ENCODE peak calls at places on chromosome 7, in six cellular contexts. C, M, J, W, L and X are unnamed samples.

GRCh38 chr7:1130021-1130990 is 29.7 kb downstream of the ZFAND2A start:
- DNase-seq in M (no peak), J (no peak), L (no peak), C (peak), W (no peak), X (no peak)

GRCh38 chr7:98107313-98107691 is 640 bp downstream of the LMTK2 start:
- DNase-seq in W (peak), M (peak), L (no peak), C (no peak), J (no peak), X (no peak)

GRCh38 chr7:43890468-43890867 is 15.9 kb downstream of the URGCP start:
- DNase-seq in M (no peak), J (no peak), L (no peak), C (no peak), W (no peak), X (no peak)

GRCh38 chr7:70530191-70530590 is 601.8 kb upstream of the GALNT17 start:
- DNase-seq in C (no peak), J (no peak), W (no peak), L (no peak), M (no peak), X (no peak)

GRCh38 chr7:87627634-87627994 is 584 bp upstream of the RUNDC3B start:
- DNase-seq in M (peak), W (no peak), C (peak), J (peak), L (no peak), X (no peak)

GRCh38 chr7:35430547-35431153 is 176.8 kb upstream of the TBX20 start:
- DNase-seq in M (no peak), W (no peak), C (no peak), J (no peak), L (peak), X (no peak)

GRCh38 chr7:157925383-157925875 is 588.6 kb downstream of the DNAJB6 start:
- DNase-seq in W (no peak), J (no peak), L (no peak), C (no peak), M (no peak), X (no peak)

GRCh38 chr7:49010717-49011116 is 86.4 kb downstream of the CDC14C start:
- DNase-seq in L (no peak), W (no peak), M (no peak), C (no peak), J (no peak), X (no peak)

GRCh38 chr7:133024604-133025003 is 57.3 kb downstream of the CHCHD3 start:
- DNase-seq in C (no peak), M (no peak), J (no peak), L (no peak), W (no peak), X (no peak)

GRCh38 chr7:117061751-117062150 is 108.5 kb downstream of the ST7 start:
- DNase-seq in M (no peak), J (no peak), W (peak), L (no peak), C (no peak), X (no peak)

GRCh38 chr7:142646274-142646895 is 102.9 kb upstream of the PRSS1 start:
- DNase-seq in J (no peak), L (no peak), M (no peak), W (no peak), C (no peak), X (no peak)

GRCh38 chr7:156585025-156585648 is 55.4 kb upstream of the RNF32 start:
- DNase-seq in J (no peak), M (no peak), L (no peak), W (no peak), C (no peak), X (no peak)

GRCh38 chr7:153399554-153399940 is 640.0 kb downstream of the ACTR3B start:
- DNase-seq in L (no peak), M (no peak), C (no peak), J (no peak), W (no peak), X (no peak)

GRCh38 chr7:100011516-100011915 is 3.9 kb upstream of the ZKSCAN1 start:
- DNase-seq in J (no peak), M (no peak), L (no peak), C (no peak), W (no peak), X (no peak)